ENCODE peak calls at places on chromosomes 13 and 19, in seven cellular contexts. N, A, Z, R, L, O and C are unnamed samples.

GRCh38 chr19:1425902-1426301 is 12.3 kb upstream of the RPS15 start:
- DNase-seq in N (no peak), A (no peak), Z (no peak), R (no peak), L (no peak), O (no peak), C (no peak)

GRCh38 chr13:97242755-97243497 is 20.8 kb downstream of the MBNL2 start:
- DNase-seq in N (no peak), A (no peak), Z (no peak), R (no peak), L (no peak), O (no peak), C (no peak)

GRCh38 chr13:44015808-44016207 is 136.1 kb downstream of the LACC1 start:
- DNase-seq in N (no peak), A (no peak), Z (no peak), R (no peak), L (no peak), O (no peak), C (no peak)

GRCh38 chr19:45154064-45154827 is 6.5 kb downstream of the NKPD1 start:
- DNase-seq in N (no peak), A (no peak), Z (no peak), R (no peak), L (peak), O (no peak), C (no peak)

GRCh38 chr19:29564574-29565005 is 38.8 kb downstream of the VSTM2B start:
- DNase-seq in N (no peak), A (no peak), Z (no peak), R (no peak), L (no peak), O (no peak), C (no peak)

GRCh38 chr13:111460548-111461444 is 140.4 kb downstream of the TEX29 start:
- DNase-seq in N (peak), A (peak), Z (no peak), R (no peak), L (peak), O (no peak), C (no peak)

GRCh38 chr19:17610384-17610783 is 54.9 kb downstream of the COLGALT1 start:
- DNase-seq in N (no peak), A (peak), Z (no peak), R (no peak), L (no peak), O (no peak), C (no peak)

GRCh38 chr19:58003153-58003828 is 671 bp upstream of the ZNF606 start:
- DNase-seq in N (no peak), A (no peak), Z (no peak), R (no peak), L (no peak), O (no peak), C (no peak)

GRCh38 chr19:2358548-2359173 is 1.4 kb upstream of the TMPRSS9 start:
- DNase-seq in N (no peak), A (no peak), Z (no peak), R (no peak), L (no peak), O (no peak), C (no peak)

GRCh38 chr19:39506598-39506943 is 7.8 kb downstream of the DLL3 start:
- DNase-seq in N (no peak), A (no peak), Z (no peak), R (no peak), L (no peak), O (no peak), C (no peak)

GRCh38 chr13:29969286-29969685 is 118.9 kb upstream of the UBL3 start:
- DNase-seq in N (no peak), A (no peak), Z (no peak), R (no peak), L (peak), O (no peak), C (no peak)

GRCh38 chr19:1401138-1401888 is at the start of gene GAMT:
- DNase-seq in N (no peak), A (no peak), Z (no peak), R (no peak), L (no peak), O (no peak), C (peak)

GRCh38 chr13:48404952-48405351 is 8.0 kb downstream of the LPAR6 start:
- DNase-seq in N (no peak), A (no peak), Z (no peak), R (no peak), L (no peak), O (no peak), C (no peak)

GRCh38 chr13:35768126-35768525 is 291.6 kb upstream of the MAB21L1 start:
- DNase-seq in N (no peak), A (no peak), Z (no peak), R (no peak), L (no peak), O (no peak), C (no peak)

GRCh38 chr13:99967884-99968520 is 3.6 kb downstream of the ZIC5 start:
- DNase-seq in N (no peak), A (no peak), Z (no peak), R (no peak), L (peak), O (no peak), C (no peak)

GRCh38 chr19:38650911-38651584 is 3.6 kb downstream of the ACTN4 start:
- DNase-seq in N (no peak), A (peak), Z (no peak), R (no peak), L (peak), O (no peak), C (no peak)

GRCh38 chr19:14337510-14337909 is 43.7 kb upstream of the ADGRE5 start:
- DNase-seq in N (no peak), A (peak), Z (no peak), R (no peak), L (no peak), O (no peak), C (no peak)

GRCh38 chr19:3576696-3577443 is 4.1 kb downstream of the HMG20B start:
- DNase-seq in N (peak), A (no peak), Z (no peak), R (no peak), L (peak), O (peak), C (no peak)

GRCh38 chr19:342801-343421 is 1.7 kb downstream of the MIER2 start:
- DNase-seq in N (peak), A (peak), Z (peak), R (peak), L (peak), O (no peak), C (no peak)

GRCh38 chr13:49320975-49321374 is 73.2 kb downstream of the CDADC1 start:
- DNase-seq in N (no peak), A (no peak), Z (no peak), R (no peak), L (no peak), O (no peak), C (no peak)

GRCh38 chr13:32224916-32225315 is 90.2 kb downstream of the ZAR1L start:
- DNase-seq in N (no peak), A (no peak), Z (no peak), R (no peak), L (no peak), O (no peak), C (no peak)

GRCh38 chr19:41341669-41342490 is 11.8 kb downstream of the TGFB1 start:
- DNase-seq in N (no peak), A (no peak), Z (no peak), R (no peak), L (no peak), O (no peak), C (no peak)

GRCh38 chr19:50380137-50380536 is 3.9 kb downstream of the NR1H2 start:
- DNase-seq in N (no peak), A (no peak), Z (no peak), R (no peak), L (no peak), O (no peak), C (no peak)

GRCh38 chr19:11880598-11880997 is 7.0 kb upstream of the ZNF69 start:
- DNase-seq in N (no peak), A (no peak), Z (no peak), R (no peak), L (no peak), O (no peak), C (no peak)
- TF ChIP-seq CTCF in N (no peak), A (no peak), Z (no peak), R (no peak), L (no peak), O (no peak), C (no peak)

DNA sequence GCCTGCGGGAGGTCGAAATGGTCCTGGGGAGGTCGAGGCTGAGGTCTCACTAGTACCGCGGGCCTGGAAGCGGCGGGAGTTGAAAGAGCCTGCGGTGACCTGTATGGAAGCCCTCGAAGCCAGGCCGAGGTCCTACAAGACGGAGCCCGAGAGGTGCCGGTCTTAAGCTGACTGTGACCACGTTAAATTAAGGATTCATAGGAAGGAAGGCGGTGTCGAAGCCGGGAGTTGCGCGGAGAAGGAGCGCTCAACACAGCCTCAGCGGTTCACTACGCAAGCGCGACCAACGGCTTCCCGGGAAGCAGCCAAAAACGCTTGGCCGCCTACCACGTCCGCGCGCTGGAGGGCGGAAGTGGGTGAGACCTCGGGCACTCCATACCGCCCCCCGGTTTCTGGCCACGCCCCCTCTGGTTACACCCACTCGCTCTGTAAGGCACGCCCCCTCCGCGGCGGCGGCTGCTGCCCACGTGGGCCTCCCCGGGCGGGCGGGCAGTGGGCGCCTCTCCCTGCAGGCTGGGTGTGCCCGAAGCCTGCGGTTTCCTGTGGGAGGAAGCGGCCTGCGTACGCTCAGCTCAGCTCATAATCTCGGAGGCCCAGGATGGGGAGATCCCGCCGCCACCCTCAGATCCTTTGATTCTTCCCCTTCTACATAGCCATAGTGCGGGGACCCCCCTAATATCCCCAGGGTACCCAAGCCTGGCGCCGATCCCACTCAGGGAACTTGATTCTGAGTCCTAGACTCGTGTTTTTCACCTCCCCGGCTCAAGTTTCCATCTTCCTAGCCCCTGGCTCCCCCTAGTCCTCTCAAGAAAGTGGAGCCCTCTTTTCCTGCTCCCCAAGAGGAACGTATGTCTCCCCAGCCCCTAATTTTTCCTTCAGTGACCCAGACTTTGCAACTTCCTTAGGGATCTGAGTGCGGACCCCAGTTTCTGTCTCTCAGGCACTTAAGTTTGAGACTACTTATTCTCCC is 3.4 kb upstream of the EMP3 start:
- DNase-seq in N (peak), A (peak), Z (peak), R (peak), L (peak), O (peak), C (peak)
- TF ChIP-seq CTCF in N (no peak), A (no peak), Z (no peak), R (no peak), L (no peak), O (no peak), C (peak)

DNA sequence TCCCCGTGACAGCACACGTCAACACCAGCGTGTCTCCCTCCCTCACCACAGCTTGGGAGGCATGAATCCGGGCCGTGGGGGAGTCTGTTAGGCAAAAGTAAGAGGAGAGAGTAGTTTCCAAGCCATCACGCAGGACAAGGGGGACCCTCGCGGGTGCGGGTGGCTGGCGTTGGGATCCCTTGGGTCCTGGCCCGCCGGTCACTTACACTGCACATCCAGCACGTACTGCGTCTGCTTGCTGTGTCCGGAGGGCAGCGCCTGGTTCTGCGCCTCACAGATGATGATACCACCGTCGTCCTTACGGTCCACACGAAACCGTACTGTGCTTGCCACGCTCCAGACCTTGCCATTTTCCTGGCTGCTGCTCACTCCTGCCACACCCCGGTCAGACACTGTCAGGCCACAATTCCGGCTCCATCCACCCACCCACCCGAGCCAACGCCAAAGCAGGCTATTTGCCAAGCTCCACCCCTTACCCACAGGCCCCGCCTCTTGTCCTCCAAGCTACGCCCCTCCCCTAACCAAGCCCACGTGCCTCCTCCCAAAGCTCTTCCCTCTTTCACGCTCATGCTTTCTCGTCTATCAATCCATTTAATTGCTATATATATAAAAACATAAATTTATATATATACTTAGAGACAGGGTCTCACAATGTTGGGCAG is 6.6 kb upstream of the ZNF428 start:
- DNase-seq in N (no peak), A (peak), Z (no peak), R (no peak), L (no peak), O (no peak), C (no peak)
- TF ChIP-seq CTCF in N (no peak), A (no peak), Z (no peak), R (no peak), L (no peak), O (no peak), C (no peak)

GRCh38 chr13:98415326-98416070 is 161.4 kb downstream of the STK24 start:
- DNase-seq in N (no peak), A (no peak), Z (no peak), R (no peak), L (no peak), O (no peak), C (no peak)

GRCh38 chr13:98411013-98411412 is 165.9 kb downstream of the STK24 start:
- DNase-seq in N (no peak), A (no peak), Z (no peak), R (no peak), L (no peak), O (no peak), C (no peak)

GRCh38 chr13:98416408-98416807 is 160.5 kb downstream of the STK24 start:
- DNase-seq in N (no peak), A (no peak), Z (peak), R (no peak), L (no peak), O (no peak), C (peak)

GRCh38 chr13:98411617-98412310 is 165.1 kb downstream of the STK24 start:
- DNase-seq in N (no peak), A (no peak), Z (peak), R (peak), L (no peak), O (no peak), C (no peak)

DNA sequence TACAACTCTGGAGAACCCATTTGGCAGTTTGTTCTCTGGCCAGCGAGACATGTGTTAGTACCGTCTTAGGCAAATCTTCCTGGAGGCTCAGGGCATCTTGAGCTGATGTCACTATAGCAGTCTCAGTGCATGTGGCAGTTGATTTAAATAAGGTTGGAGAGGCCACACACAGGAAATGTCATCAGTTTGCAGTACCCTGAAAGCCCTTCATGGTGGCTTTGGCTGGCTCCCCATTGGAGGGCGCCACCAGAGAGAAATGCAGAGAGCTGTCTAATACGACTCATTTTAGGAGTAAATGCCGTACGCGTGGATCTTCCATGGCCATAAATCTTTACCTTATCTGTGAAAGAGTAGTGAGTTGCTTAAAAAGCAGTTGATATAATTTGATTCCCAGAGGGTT is 163.1 kb downstream of the STK24 start:
- DNase-seq in N (no peak), A (no peak), Z (no peak), R (no peak), L (no peak), O (no peak), C (no peak)
- TF ChIP-seq CTCF in N (no peak), A (no peak), Z (no peak), R (no peak), L (no peak), O (no peak), C (no peak)

DNA sequence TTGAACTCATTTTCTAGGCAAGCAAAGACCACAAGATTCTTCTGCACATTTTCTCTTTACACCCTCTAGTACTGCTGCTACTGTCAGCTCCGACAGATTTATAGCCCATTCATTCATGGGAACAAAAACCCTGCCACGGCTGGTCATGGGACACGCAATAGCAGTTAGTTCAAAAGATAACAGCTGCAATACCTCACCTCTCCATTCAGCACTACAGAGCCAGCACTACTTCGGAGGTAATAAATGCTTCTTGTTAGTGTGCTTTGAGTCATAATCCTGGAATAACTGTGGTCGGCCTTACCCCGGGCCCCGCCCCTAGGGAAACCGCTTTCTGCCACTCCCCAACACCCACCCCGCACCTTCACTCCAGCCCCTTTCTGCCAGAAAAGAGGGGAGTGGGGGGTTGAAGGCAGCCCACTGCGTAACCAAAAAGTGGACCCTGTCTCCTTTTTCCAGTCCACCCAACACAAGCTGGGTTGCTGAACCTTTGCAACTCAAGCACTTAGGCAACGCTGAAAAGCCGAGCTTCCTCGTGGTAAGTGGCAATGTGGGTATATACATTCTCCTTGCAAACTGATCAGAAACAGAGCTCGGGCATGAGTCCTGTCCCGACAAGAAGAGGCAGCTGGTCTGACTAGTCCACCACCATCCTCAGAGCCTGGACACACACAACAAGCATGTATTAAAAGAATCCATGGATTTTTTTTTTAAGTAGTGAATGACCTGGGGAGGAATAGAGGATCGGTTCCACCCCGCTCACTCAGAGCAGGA is 240.8 kb upstream of the ZNF507 start:
- DNase-seq in N (no peak), A (peak), Z (no peak), R (no peak), L (peak), O (no peak), C (peak)
- TF ChIP-seq CTCF in N (no peak), A (no peak), Z (no peak), R (no peak), L (no peak), O (no peak), C (peak)

DNA sequence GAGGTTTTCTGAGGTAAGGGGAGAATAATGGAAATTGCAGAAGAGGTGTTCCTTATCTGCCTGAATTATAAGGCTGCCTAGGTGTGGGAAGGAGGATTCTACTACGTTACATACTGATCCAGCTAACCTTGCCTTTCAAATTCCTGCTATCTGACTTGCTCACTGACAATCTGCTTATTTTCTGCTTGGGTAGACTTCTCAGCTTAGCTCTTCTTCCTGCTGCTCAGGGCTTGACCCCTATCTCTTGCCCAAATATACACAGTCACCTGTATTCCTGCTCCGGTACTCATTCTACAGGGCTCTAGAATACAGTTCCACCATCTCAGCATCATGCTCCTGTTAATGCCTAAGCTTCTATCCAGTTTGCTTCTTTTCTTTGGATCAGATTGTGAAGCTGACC is 1607.6 kb downstream of the OLFM4 start:
- DNase-seq in N (no peak), A (no peak), Z (no peak), R (no peak), L (no peak), O (no peak), C (no peak)
- TF ChIP-seq CTCF in N (no peak), A (no peak), Z (no peak), R (no peak), L (no peak), O (no peak), C (no peak)

DNA sequence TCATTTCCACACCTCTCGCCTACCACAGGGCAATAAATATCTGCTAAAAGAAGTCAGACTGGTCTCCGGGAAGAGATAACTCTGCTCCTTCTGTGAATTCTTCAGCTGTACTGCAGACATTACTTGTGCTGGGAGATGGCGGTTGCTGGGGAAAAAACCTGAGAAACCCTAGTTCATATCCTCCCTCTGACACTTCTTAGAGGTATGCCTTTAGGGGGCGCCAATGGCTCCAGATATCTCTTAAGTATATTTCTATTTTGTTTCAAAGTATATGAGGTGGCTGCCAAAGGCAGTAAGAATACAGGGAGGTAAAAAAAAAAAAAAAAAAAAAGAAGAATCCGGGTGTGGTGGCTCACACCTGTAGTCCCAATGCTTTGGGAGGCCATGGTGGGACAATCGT is 175.2 kb downstream of the PAN3 start:
- DNase-seq in N (no peak), A (no peak), Z (no peak), R (no peak), L (no peak), O (no peak), C (no peak)
- TF ChIP-seq CTCF in N (no peak), A (no peak), Z (no peak), R (no peak), L (peak), O (no peak), C (peak)